ENCODE peak calls at places on chromosome 1, in eight cellular contexts. F, C, I, M, B, Q, H and D are unnamed samples.

GRCh38 chr1:42075179-42075578 is 78.0 kb upstream of the GUCA2B start:
- DNase-seq in M (no peak), F (no peak), B (no peak), I (no peak), H (no peak), Q (no peak), C (no peak), D (no peak)

GRCh38 chr1:118902299-118903270 is 85.6 kb downstream of the TBX15 start:
- DNase-seq in H (no peak), Q (no peak), F (no peak), I (peak; percentile 43), C (no peak), M (no peak), B (no peak), D (no peak)

GRCh38 chr1:2115922-2116341 is 65.7 kb downstream of the PRKCZ start:
- DNase-seq in H (peak; percentile 67), F (no peak), M (peak; percentile 36), C (no peak), B (no peak), I (no peak), Q (no peak), D (no peak)

GRCh38 chr1:65174585-65174984 is 26.6 kb downstream of the AK4 start:
- DNase-seq in H (no peak), C (no peak), Q (peak; percentile 76), M (peak; percentile 85), F (no peak), I (peak; percentile 95), B (peak; percentile 35), D (no peak)

GRCh38 chr1:117599822-117600221 is 6.0 kb upstream of the TENT5C start:
- DNase-seq in Q (peak; percentile 54), M (no peak), C (no peak), I (no peak), B (no peak), F (no peak), H (no peak), D (no peak)

GRCh38 chr1:16152521-16153087 is 3.3 kb downstream of the EPHA2 start:
- DNase-seq in F (peak; percentile 74), I (no peak), C (no peak), B (no peak), H (no peak), M (no peak), Q (peak; percentile 62), D (no peak)

GRCh38 chr1:54476231-54477109 is 70.3 kb upstream of the SSBP3 start:
- DNase-seq in H (no peak), C (no peak), I (no peak), F (no peak), B (no peak), Q (no peak), M (no peak), D (no peak)

GRCh38 chr1:74316302-74316701 is 81.1 kb downstream of the TNNI3K start:
- DNase-seq in Q (no peak), H (no peak), M (no peak), I (no peak), F (no peak), C (no peak), B (no peak), D (no peak)

GRCh38 chr1:235888119-235888643 is 21.5 kb upstream of the LYST start:
- DNase-seq in H (no peak), C (peak; percentile 75), B (no peak), F (no peak), I (no peak), M (no peak), Q (no peak), D (no peak)

GRCh38 chr1:242811092-242811840 is 286.8 kb upstream of the PLD5 start:
- DNase-seq in M (no peak), H (no peak), B (no peak), Q (no peak), C (no peak), I (peak; percentile 28), F (no peak), D (no peak)

GRCh38 chr1:236930503-236930902 is 73.7 kb downstream of the MT1HL1 start:
- DNase-seq in I (no peak), M (no peak), C (no peak), H (no peak), B (no peak), F (no peak), Q (no peak), D (no peak)

GRCh38 chr1:46341222-46342083 is 846 bp downstream of the NSUN4 start:
- DNase-seq in F (no peak), H (no peak), M (peak; percentile 56), Q (no peak), I (no peak), C (no peak), B (no peak), D (no peak)

GRCh38 chr1:17653728-17654351 is 101.3 kb upstream of the ACTL8 start:
- DNase-seq in M (no peak), H (peak; percentile 50), I (peak; percentile 58), C (no peak), B (no peak), Q (peak; percentile 39), F (peak; percentile 25), D (peak; percentile 40)

GRCh38 chr1:37762516-37762915 is 2.4 kb downstream of the EPHA10 start:
- DNase-seq in C (no peak), M (no peak), H (no peak), F (no peak), B (no peak), I (no peak), Q (no peak), D (no peak)
- H3K27ac ChIP-seq in C (no peak overlapping the region), M (no peak overlapping the region), H (no peak overlapping the region), F (no peak overlapping the region), B (no peak overlapping the region), I (no peak overlapping the region), Q (no peak overlapping the region), D (no peak overlapping the region)

DNA sequence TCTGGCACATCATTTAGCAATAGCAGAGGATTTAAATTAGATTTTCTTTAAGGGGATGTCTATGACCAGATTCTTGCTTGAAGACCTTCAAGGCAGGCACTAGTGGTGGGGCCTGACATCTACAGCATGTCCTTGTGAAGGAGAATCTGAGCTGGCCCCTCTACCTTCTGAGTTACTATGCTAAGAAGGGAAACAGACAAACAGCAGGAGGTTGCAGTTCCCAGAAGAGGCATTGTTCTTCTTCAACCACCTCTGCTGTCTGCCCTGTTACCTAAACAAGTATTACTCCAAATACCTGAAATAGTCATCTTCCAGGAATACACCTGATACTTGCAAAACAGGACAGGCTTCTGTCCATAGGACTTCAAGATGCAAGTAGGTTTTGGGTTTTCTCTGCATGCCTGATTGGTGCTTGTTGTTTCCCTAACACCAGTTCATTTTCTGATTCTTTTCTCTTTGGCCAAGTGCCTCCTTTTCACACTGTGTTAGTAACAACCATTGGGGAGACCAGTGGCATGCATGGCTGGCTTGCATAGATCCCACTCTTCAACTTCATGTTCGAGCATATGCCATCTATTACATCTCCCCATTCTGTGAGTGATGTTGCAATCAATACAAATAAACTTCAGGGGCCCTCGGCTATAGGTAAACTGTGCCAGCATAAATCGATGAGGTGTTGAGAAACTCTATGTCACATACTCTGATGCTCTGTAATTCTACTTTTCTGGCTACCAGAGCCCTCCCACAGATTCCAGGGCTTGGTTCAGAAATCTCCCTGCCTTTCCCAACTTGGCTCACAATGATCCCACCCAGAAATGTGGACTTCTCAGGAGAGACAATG is 93.0 kb upstream of the DUSP10 start:
- DNase-seq in F (no peak), C (no peak), H (peak; percentile 57), Q (no peak), M (no peak), I (peak; percentile 19), B (no peak), D (no peak)
- H3K27ac ChIP-seq in F (no peak overlapping the region), C (no peak overlapping the region), H (no peak overlapping the region), Q (no peak overlapping the region), M (no peak overlapping the region), I (no peak overlapping the region), B (no peak overlapping the region), D (no peak overlapping the region)

DNA sequence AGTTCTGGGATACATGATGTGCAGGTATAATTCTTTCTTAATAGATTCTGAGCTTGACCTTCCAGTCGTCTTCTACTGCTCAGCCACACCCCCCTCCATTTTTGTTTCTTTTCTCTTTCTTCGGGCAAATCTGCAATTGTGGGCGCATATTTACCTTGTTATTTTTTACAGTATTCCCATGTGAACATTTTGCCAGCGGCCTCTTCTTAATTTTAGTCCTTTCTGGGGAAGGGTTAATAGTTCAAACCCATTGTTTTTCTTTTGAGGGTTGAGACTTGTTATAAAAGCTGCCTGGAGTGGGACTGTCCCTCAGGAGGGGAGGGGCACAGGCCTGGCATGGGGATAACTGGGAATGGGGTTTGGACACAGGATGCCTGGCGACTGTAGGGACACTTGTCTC is 40.3 kb downstream of the PBX1 start:
- DNase-seq in B (no peak), M (no peak), C (no peak), H (no peak), I (no peak), F (no peak), Q (no peak), D (no peak)
- H3K27ac ChIP-seq in B (no peak overlapping the region), M (no peak overlapping the region), C (no peak overlapping the region), H (no peak overlapping the region), I (no peak overlapping the region), F (no peak overlapping the region), Q (no peak overlapping the region), D (no peak overlapping the region)

DNA sequence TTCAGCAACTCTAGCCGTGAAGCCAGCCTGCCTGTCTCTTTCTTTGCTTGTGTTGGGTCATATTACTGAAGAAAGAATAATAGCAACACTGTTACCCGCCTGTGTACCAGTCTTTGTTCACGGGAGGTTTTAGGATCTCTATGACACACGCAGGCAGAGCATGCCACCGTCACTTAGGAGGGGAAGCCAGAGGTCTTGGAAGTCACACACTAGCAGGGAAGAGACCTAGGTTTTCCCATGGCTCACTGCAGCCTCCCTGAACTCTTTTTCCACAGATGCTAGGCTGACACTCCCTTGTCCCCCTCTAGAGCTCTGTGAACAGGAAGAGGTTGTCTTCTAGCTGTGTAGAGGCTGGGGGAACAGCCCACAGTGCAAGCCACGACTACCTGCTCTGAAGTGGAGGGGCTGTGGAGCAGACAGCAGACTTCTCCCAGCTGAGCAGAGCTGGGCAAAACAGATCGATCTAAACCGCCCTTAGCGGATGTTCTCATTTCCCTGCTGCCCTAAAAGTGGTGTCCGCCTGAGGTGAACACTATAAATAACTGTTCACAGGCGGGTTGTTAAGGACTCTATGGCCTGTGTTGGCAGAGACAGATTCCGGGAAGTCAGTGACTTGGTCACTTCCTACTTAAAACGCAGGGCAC is 203.1 kb downstream of the RHOU start:
- DNase-seq in Q (peak; percentile 30), B (no peak), H (peak; percentile 23), M (peak; percentile 69), F (peak; percentile 36), I (no peak), C (no peak), D (no peak)
- H3K27ac ChIP-seq in Q (peak overlapping the region; percentile 90), B (peak overlapping the region; percentile 10), H (no peak overlapping the region), M (peak overlapping the region; percentile 99), F (peak overlapping the region; percentile 13), I (no peak overlapping the region), C (no peak overlapping the region), D (peak overlapping the region; percentile 84)

GRCh38 chr1:93593868-93594602 is 87.6 kb downstream of the BCAR3 start:
- DNase-seq in F (no peak), H (no peak), M (no peak), I (no peak), C (no peak), B (no peak), Q (no peak), D (no peak)

GRCh38 chr1:93592636-93592949 is 89.0 kb downstream of the BCAR3 start:
- DNase-seq in H (no peak), B (no peak), I (no peak), C (no peak), F (no peak), M (no peak), Q (no peak), D (no peak)

GRCh38 chr1:93595266-93595665 is 86.4 kb downstream of the BCAR3 start:
- DNase-seq in B (no peak), M (no peak), Q (no peak), F (no peak), C (no peak), H (no peak), I (no peak), D (no peak)

GRCh38 chr1:93595749-93596148 is 85.9 kb downstream of the BCAR3 start:
- DNase-seq in M (no peak), Q (no peak), B (no peak), F (no peak), I (no peak), C (no peak), H (peak; percentile 54), D (no peak)

GRCh38 chr1:93594603-93594880 is 87.1 kb downstream of the BCAR3 start:
- DNase-seq in M (no peak), I (no peak), Q (no peak), F (no peak), H (no peak), C (no peak), B (no peak), D (no peak)
- H3K27ac ChIP-seq in M (no peak overlapping the region), I (peak overlapping the region; percentile 37), Q (no peak overlapping the region), F (no peak overlapping the region), H (no peak overlapping the region), C (no peak overlapping the region), B (no peak overlapping the region), D (no peak overlapping the region)